ENCODE peak calls at places on chromosomes 2 and 18, in six cellular contexts. One of them, this sample, is unnamed.

GRCh38 chr18:13500891-13501887 is 225.2 kb downstream of the FAM210A start:
- DNase-seq in myocyte: peak
- DNase-seq in breast epithelium: peak
- DNase-seq in EH: peak
- DNase-seq in A172: peak
- DNase-seq in HuH-7.5: no peak
- DNase-seq in this sample: peak

GRCh38 chr2:12005886-12006681 is 259.7 kb downstream of the LPIN1 start:
- DNase-seq in A172: peak
- DNase-seq in myocyte: peak
- DNase-seq in breast epithelium: peak
- DNase-seq in HuH-7.5: no peak
- DNase-seq in EH: peak
- DNase-seq in this sample: no peak

GRCh38 chr2:108575132-108575966 is 41.1 kb downstream of the LIMS1 start:
- DNase-seq in A172: peak
- DNase-seq in HuH-7.5: no peak
- DNase-seq in myocyte: peak
- DNase-seq in EH: peak
- DNase-seq in breast epithelium: no peak
- DNase-seq in this sample: no peak

GRCh38 chr18:44450220-44450619 is 230.5 kb upstream of the SETBP1 start:
- DNase-seq in EH: no peak
- DNase-seq in myocyte: no peak
- DNase-seq in A172: no peak
- DNase-seq in breast epithelium: no peak
- DNase-seq in HuH-7.5: no peak
- DNase-seq in this sample: no peak

GRCh38 chr18:53489266-53489665 is 735.2 kb downstream of the MBD2 start:
- DNase-seq in breast epithelium: no peak
- DNase-seq in HuH-7.5: no peak
- DNase-seq in A172: peak
- DNase-seq in myocyte: no peak
- DNase-seq in EH: no peak
- DNase-seq in this sample: no peak

GRCh38 chr2:68766378-68766845 is 31.8 kb downstream of the ARHGAP25 start:
- DNase-seq in EH: peak
- DNase-seq in HuH-7.5: no peak
- DNase-seq in A172: no peak
- DNase-seq in myocyte: no peak
- DNase-seq in breast epithelium: peak
- DNase-seq in this sample: no peak

GRCh38 chr2:173680574-173680973 is 284.6 kb downstream of the SP3 start:
- DNase-seq in HuH-7.5: no peak
- DNase-seq in breast epithelium: no peak
- DNase-seq in EH: peak
- DNase-seq in myocyte: no peak
- DNase-seq in A172: no peak
- DNase-seq in this sample: no peak

GRCh38 chr18:42174909-42175308 is 219.9 kb downstream of the PIK3C3 start:
- DNase-seq in myocyte: peak
- DNase-seq in A172: peak
- DNase-seq in breast epithelium: no peak
- DNase-seq in HuH-7.5: no peak
- DNase-seq in EH: peak
- DNase-seq in this sample: no peak

GRCh38 chr2:109336296-109336695 is 207.3 kb downstream of the SH3RF3 start:
- DNase-seq in EH: no peak
- DNase-seq in A172: no peak
- DNase-seq in HuH-7.5: no peak
- DNase-seq in myocyte: no peak
- DNase-seq in breast epithelium: no peak
- DNase-seq in this sample: no peak

GRCh38 chr2:196482119-196483065 is 157.1 kb upstream of the CCDC150 start:
- DNase-seq in HuH-7.5: no peak
- DNase-seq in myocyte: peak
- DNase-seq in A172: peak
- DNase-seq in breast epithelium: no peak
- DNase-seq in EH: peak
- DNase-seq in this sample: no peak

This sample was measured in A549.